ENCODE peak calls at places on chromosomes 13 and 19, in five cellular contexts. One of them, this sample, is unnamed.

GRCh38 chr13:68697551-68697950 is 1410.1 kb upstream of the ATXN8OS start:
- DNase-seq in esophagus squamous epithelium: no peak
- DNase-seq in testis: no peak
- DNase-seq in uterus: no peak
- DNase-seq in right lobe of liver: no peak
- DNase-seq in this sample: no peak

GRCh38 chr13:51781246-51782022 is 22.5 kb downstream of the DHRS12 start:
- DNase-seq in right lobe of liver: no peak
- DNase-seq in testis: peak; percentile 57
- DNase-seq in uterus: no peak
- DNase-seq in esophagus squamous epithelium: no peak
- DNase-seq in this sample: no peak

GRCh38 chr19:1084024-1084868 is 10.9 kb downstream of the POLR2E start:
- DNase-seq in testis: no peak
- DNase-seq in right lobe of liver: no peak
- DNase-seq in uterus: no peak
- DNase-seq in esophagus squamous epithelium: no peak
- DNase-seq in this sample: no peak

GRCh38 chr13:53343345-53343744 is 314.7 kb downstream of the OLFM4 start:
- DNase-seq in right lobe of liver: no peak
- DNase-seq in uterus: no peak
- DNase-seq in esophagus squamous epithelium: no peak
- DNase-seq in testis: no peak
- DNase-seq in this sample: no peak

GRCh38 chr13:25037057-25037813 is 58.7 kb upstream of the PABPC3 start:
- DNase-seq in uterus: no peak
- DNase-seq in testis: peak; percentile 75
- DNase-seq in esophagus squamous epithelium: no peak
- DNase-seq in right lobe of liver: peak; percentile 28
- DNase-seq in this sample: no peak

GRCh38 chr13:32246468-32246867 is 68.7 kb downstream of the ZAR1L start:
- DNase-seq in uterus: peak; percentile 56
- DNase-seq in testis: peak; percentile 76
- DNase-seq in right lobe of liver: peak; percentile 59
- DNase-seq in esophagus squamous epithelium: no peak
- DNase-seq in this sample: peak; percentile 70

GRCh38 chr19:51654783-51655182 is 8.2 kb upstream of the SIGLEC14 start:
- DNase-seq in esophagus squamous epithelium: no peak
- DNase-seq in right lobe of liver: no peak
- DNase-seq in uterus: no peak
- DNase-seq in testis: no peak
- DNase-seq in this sample: no peak

GRCh38 chr13:113982296-113982661 is 8.4 kb upstream of the C13orf46 start:
- DNase-seq in esophagus squamous epithelium: no peak
- DNase-seq in right lobe of liver: no peak
- DNase-seq in uterus: peak; percentile 9
- DNase-seq in testis: peak; percentile 12
- DNase-seq in this sample: peak; percentile 56

GRCh38 chr13:24168980-24169379 is 8.5 kb downstream of the SPATA13 start:
- DNase-seq in uterus: no peak
- DNase-seq in esophagus squamous epithelium: no peak
- DNase-seq in testis: no peak
- DNase-seq in right lobe of liver: peak; percentile 42
- DNase-seq in this sample: no peak

GRCh38 chr13:107669356-107669755 is 546.0 kb downstream of the LIG4 start:
- DNase-seq in testis: no peak
- DNase-seq in esophagus squamous epithelium: no peak
- DNase-seq in right lobe of liver: no peak
- DNase-seq in uterus: no peak
- DNase-seq in this sample: no peak

GRCh38 chr13:37984357-37984756 is 114.8 kb upstream of the TRPC4 start:
- DNase-seq in uterus: no peak
- DNase-seq in right lobe of liver: no peak
- DNase-seq in testis: peak; percentile 23
- DNase-seq in esophagus squamous epithelium: no peak
- DNase-seq in this sample: no peak

GRCh38 chr19:47781590-47782318 is 3.3 kb downstream of the SELENOW start:
- DNase-seq in esophagus squamous epithelium: no peak
- DNase-seq in right lobe of liver: peak; percentile 44
- DNase-seq in testis: peak; percentile 71
- DNase-seq in uterus: peak; percentile 65
- DNase-seq in this sample: peak; percentile 86

GRCh38 chr19:5225486-5226345 is 114.9 kb downstream of the PTPRS start:
- DNase-seq in uterus: no peak
- DNase-seq in testis: no peak
- DNase-seq in esophagus squamous epithelium: no peak
- DNase-seq in right lobe of liver: no peak
- DNase-seq in this sample: no peak

GRCh38 chr13:76822691-76823267 is 63.4 kb downstream of the KCTD12 start:
- DNase-seq in esophagus squamous epithelium: no peak
- DNase-seq in testis: no peak
- DNase-seq in uterus: no peak
- DNase-seq in right lobe of liver: no peak
- DNase-seq in this sample: no peak

GRCh38 chr19:18541992-18542935 is 1.1 kb downstream of the FKBP8 start:
- DNase-seq in uterus: no peak
- DNase-seq in testis: no peak
- DNase-seq in right lobe of liver: no peak
- DNase-seq in esophagus squamous epithelium: no peak
- DNase-seq in this sample: no peak

GRCh38 chr19:30026933-30027332 is 84.9 kb downstream of the URI1 start:
- DNase-seq in right lobe of liver: no peak
- DNase-seq in uterus: no peak
- DNase-seq in esophagus squamous epithelium: no peak
- DNase-seq in testis: no peak
- DNase-seq in this sample: no peak

GRCh38 chr19:54952591-54953344 is 5.4 kb upstream of the NLRP7 start:
- DNase-seq in right lobe of liver: no peak
- DNase-seq in testis: no peak
- DNase-seq in esophagus squamous epithelium: no peak
- DNase-seq in uterus: no peak
- DNase-seq in this sample: no peak

GRCh38 chr13:98480915-98481510 is 95.9 kb downstream of the STK24 start:
- DNase-seq in esophagus squamous epithelium: no peak
- DNase-seq in testis: no peak
- DNase-seq in uterus: no peak
- DNase-seq in right lobe of liver: no peak
- DNase-seq in this sample: peak; percentile 82

DNA sequence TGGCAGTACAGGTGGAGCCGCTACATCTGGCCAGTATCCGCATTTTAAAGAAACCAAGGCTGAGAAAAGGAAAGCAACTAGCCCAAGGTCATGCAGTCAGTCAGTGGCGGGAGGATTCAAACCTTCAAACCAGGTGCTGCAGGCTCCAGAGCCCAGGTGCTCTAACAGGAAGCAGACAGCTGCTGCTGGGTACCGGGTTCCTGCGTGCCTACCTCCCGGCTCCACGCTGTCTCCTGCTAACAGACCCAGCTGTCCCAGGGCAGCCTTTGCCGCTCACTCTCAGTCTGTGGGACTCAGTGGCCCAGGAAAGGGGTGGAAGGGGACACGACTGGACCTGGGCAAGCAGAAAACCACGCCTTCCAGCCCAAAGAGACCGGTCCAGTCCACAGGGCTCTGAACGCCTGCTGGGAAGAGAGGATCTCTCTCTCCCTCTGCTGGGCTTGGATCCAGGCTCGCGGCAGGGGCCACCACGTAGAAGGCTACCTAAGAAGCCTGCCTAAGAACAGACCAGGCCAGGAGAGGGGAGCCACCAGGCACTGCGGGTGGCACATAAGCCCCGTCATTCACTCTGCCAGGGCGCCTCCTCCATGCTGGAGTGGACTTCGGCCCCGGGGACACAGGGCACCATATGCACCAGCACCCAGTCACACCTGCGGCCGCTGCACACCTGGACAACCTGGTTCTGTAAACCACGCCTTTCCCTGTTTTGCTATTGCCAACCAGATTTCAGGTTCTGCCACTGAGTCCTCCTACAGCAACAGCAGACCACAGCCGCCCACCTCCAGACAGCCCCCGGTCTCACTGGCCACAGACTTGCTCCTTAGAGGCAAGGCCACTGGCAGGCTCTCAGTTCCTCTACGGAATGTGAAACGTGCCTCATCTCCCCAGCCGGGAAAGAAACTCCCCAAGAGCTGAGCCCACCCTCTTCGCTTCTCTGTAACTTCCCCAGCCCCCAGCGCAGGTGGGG is 4.6 kb downstream of the DAPK3 start:
- DNase-seq in esophagus squamous epithelium: no peak
- DNase-seq in testis: no peak
- DNase-seq in uterus: no peak
- DNase-seq in right lobe of liver: no peak
- DNase-seq in this sample: peak; percentile 80
- H3K27ac ChIP-seq in esophagus squamous epithelium: peak overlapping the region; percentile 99
- H3K27ac ChIP-seq in testis: no peak overlapping the region
- H3K27ac ChIP-seq in uterus: peak overlapping the region; percentile 99
- H3K27ac ChIP-seq in right lobe of liver: no peak overlapping the region
- H3K27ac ChIP-seq in this sample: peak overlapping the region; percentile 100

DNA sequence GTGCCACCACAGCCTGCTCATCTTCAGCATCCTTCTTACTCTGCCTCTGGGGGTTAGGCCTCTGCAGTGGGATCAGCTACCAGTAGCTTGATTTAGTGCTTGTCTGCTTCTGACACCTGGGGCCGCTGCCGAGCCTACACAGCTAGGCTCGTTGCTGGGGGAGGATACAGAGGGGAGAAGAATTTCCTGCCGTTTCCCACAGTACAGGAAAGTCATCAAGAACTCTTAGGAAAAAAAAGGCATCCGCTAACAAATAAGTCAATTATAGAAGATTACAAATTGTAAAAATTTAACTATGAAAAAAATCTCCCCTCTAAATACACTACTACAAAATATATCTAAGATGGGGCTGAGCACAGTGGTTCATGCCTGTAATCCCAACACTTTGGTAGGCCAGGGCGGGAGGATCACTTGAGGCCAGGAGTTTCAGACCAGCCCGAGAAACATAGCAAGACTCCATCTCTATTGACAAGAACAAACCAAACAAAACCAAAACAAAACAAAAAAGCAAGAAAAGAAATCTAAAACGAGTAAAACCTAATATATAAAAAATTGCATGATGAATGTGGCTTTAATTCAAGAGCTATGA is 26.7 kb downstream of the LATS2 start:
- DNase-seq in testis: no peak
- DNase-seq in esophagus squamous epithelium: no peak
- DNase-seq in right lobe of liver: no peak
- DNase-seq in uterus: peak; percentile 26
- DNase-seq in this sample: peak; percentile 70
- TF ChIP-seq CTCF in testis: no peak
- TF ChIP-seq CTCF in esophagus squamous epithelium: no peak
- TF ChIP-seq CTCF in right lobe of liver: no peak
- TF ChIP-seq CTCF in uterus: peak; percentile 15
- TF ChIP-seq CTCF in this sample: no peak

DNA sequence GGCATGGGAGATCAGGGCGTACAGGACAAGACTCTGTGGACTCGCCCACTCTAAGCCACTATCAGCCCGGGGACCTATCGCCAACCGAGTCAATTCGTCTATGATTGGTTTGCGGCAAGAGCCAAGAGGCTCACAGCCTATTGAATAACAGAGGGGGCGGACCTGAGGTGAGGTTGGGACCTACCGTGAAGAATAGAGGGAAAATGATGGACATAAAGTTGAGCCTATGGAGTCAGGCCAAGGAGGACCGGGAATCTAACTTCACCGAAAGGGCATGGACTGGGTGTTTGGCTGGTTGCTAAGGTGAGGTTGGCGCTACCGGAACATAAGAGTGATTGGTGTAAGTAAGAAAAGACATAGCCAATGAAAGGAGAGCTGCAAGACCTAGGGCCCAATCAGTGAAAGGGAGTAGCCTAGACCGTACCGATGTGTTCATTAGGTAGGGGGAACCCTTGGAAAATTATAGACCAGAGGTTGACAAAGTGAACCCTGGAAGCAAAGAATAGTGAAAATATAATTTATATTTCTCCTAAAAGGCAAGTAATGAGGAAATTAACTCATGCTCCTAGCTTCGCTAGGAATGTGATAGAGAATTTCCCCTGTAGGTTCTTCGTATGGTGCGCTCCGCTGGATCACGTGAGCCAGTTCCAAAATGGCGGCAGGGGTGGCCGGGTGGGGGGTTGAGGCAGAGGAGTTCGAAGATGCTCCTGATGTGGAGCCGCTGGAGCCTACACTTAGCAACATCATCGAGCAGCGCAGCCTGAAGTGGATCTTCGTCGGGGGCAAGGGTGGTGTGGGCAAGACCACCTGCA is at the start of gene GET3:
- DNase-seq in right lobe of liver: peak; percentile 86
- DNase-seq in uterus: peak; percentile 97
- DNase-seq in testis: peak; percentile 98
- DNase-seq in esophagus squamous epithelium: peak; percentile 71
- DNase-seq in this sample: peak; percentile 98
- TF ChIP-seq POLR2A in right lobe of liver: peak; percentile 36
- TF ChIP-seq POLR2A in uterus: peak; percentile 39
- TF ChIP-seq POLR2A in testis: no peak
- TF ChIP-seq POLR2A in esophagus squamous epithelium: peak; percentile 21
- TF ChIP-seq POLR2A in this sample: peak; percentile 44

GRCh38 chr19:38676023-38676877 is 28.8 kb downstream of the ACTN4 start:
- DNase-seq in esophagus squamous epithelium: no peak
- DNase-seq in testis: no peak
- DNase-seq in right lobe of liver: no peak
- DNase-seq in uterus: no peak
- DNase-seq in this sample: no peak

GRCh38 chr19:38673030-38673429 is 25.6 kb downstream of the ACTN4 start:
- DNase-seq in right lobe of liver: no peak
- DNase-seq in testis: no peak
- DNase-seq in esophagus squamous epithelium: no peak
- DNase-seq in uterus: no peak
- DNase-seq in this sample: no peak

GRCh38 chr19:38675611-38676010 is 28.2 kb downstream of the ACTN4 start:
- DNase-seq in esophagus squamous epithelium: no peak
- DNase-seq in uterus: no peak
- DNase-seq in testis: no peak
- DNase-seq in right lobe of liver: no peak
- DNase-seq in this sample: no peak

GRCh38 chr19:38676878-38677646 is 29.6 kb downstream of the ACTN4 start:
- DNase-seq in right lobe of liver: no peak
- DNase-seq in uterus: no peak
- DNase-seq in testis: no peak
- DNase-seq in esophagus squamous epithelium: no peak
- DNase-seq in this sample: no peak

DNA sequence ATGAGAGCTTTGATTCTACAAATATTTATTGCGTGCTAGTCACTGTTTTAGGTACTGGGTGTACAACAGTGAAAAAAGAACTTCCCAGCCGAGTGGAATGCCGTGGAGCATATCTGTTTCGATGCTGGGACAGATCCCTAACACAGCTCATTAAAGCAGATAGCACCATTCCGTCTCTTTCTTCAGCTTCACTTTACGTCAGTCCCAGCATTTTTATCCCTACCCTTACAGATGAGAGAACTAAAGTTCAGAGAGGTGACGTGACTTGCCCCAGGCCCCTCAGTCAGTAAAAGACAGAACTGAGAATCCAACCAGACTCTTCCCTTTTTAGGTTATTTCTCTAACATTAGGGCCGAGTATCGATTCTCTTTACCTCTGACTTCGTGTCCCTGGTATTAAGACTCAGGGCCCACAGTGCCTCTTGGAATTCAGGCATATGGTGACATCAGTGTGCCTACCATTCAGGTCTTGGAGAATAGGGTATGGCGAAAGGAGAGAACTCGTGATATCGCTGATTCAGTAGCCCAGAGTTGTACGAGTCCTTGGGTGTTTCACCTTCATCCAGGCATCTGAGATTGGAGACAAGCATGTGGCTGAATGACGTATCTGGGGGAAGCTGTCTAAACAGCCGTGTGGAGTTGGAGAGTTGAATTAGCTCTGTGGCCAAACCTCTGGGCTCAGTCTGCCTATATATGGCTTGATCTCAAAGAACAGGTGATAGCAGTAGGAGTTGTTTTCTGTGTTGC is 27.1 kb downstream of the ACTN4 start:
- DNase-seq in esophagus squamous epithelium: no peak
- DNase-seq in right lobe of liver: no peak
- DNase-seq in testis: no peak
- DNase-seq in uterus: peak; percentile 78
- DNase-seq in this sample: no peak
- H3K27ac ChIP-seq in esophagus squamous epithelium: peak overlapping the region; percentile 98
- H3K27ac ChIP-seq in right lobe of liver: peak overlapping the region; percentile 54
- H3K27ac ChIP-seq in testis: peak overlapping the region; percentile 75
- H3K27ac ChIP-seq in uterus: peak overlapping the region; percentile 95
- H3K27ac ChIP-seq in this sample: peak overlapping the region; percentile 80